ENCODE peak calls at places on chromosomes 13 and 19, in nine cellular contexts. H is stimulated activated CD4-positive, alpha-beta T cell treated with anti-CD3 and anti-CD28 coated beads, Interleukin-15, amount 100 ng/mL, for 24 hours; D is CD8-positive, alpha-beta T cell; B is iPS-NIHi11; P is activated T-helper 1 cell treated with Interleukin-2 at 50 U/mL for 16 hours; R is activated T-cell treated with anti-CD3 and anti-CD28 coated beads, Interleukin-2, amount 50 U/mL, for 72 hours; X is endothelial cell; N is T-helper 1 cell; K is lower leg skin. O is an unnamed sample.

GRCh38 chr13:46521921-46522691 is 30.9 kb upstream of the LRCH1 start:
- DNase-seq in H (no peak), D (no peak), B (no peak), P (no peak), R (no peak), X (no peak), N (no peak), K (no peak), O (no peak)

GRCh38 chr19:13006431-13007281 is 11.4 kb downstream of the NFIX start:
- DNase-seq in H (no peak), D (no peak), B (no peak), P (no peak), R (no peak), X (no peak), N (no peak), K (no peak), O (no peak)

GRCh38 chr19:18167975-18168645 is 5.5 kb upstream of the IFI30 start:
- DNase-seq in H (peak; percentile 75), D (peak; percentile 44), B (peak; percentile 94), P (peak; percentile 25), R (peak; percentile 72), X (peak; percentile 68), N (peak; percentile 43), K (no peak), O (peak; percentile 47)

GRCh38 chr13:102359264-102359663 is 42.6 kb downstream of the FGF14 start:
- DNase-seq in H (no peak), D (no peak), B (no peak), P (no peak), R (no peak), X (no peak), N (no peak), K (no peak), O (no peak)

GRCh38 chr19:581399-582111 is 8.1 kb upstream of the HCN2 start:
- DNase-seq in H (no peak), D (no peak), B (no peak), P (no peak), R (no peak), X (no peak), N (no peak), K (no peak), O (no peak)

GRCh38 chr19:56404705-56405056 is 549 bp downstream of the ZNF583 start:
- DNase-seq in H (no peak), D (no peak), B (no peak), P (no peak), R (peak; percentile 1), X (no peak), N (no peak), K (no peak), O (no peak)

GRCh38 chr13:49560270-49561063 is 24.9 kb downstream of the RCBTB1 start:
- DNase-seq in H (no peak), D (no peak), B (peak; percentile 28), P (no peak), R (no peak), X (no peak), N (no peak), K (no peak), O (no peak)

GRCh38 chr19:30131722-30132291 is 189.8 kb downstream of the URI1 start:
- DNase-seq in H (no peak), D (no peak), B (no peak), P (no peak), R (no peak), X (no peak), N (no peak), K (no peak), O (no peak)

GRCh38 chr13:39016789-39017188 is 21.1 kb downstream of the PROSER1 start:
- DNase-seq in H (no peak), D (no peak), B (peak; percentile 38), P (no peak), R (peak; percentile 6), X (no peak), N (no peak), K (no peak), O (no peak)